ENCODE peak calls at places on chromosome 12, in ten cellular contexts. B, C, G, Q, D, W, O, H, A and S are unnamed samples.

GRCh38 chr12:95286713-95287112 is 69.1 kb downstream of the VEZT start:
- DNase-seq in O (no peak), C (no peak), D (no peak), A (no peak), Q (no peak), G (no peak), B (no peak), H (no peak), W (no peak), S (no peak)

GRCh38 chr12:13024151-13024946 is 19.8 kb upstream of the FAM234B start:
- DNase-seq in H (peak; percentile 75), O (peak; percentile 35), C (no peak), A (peak; percentile 82), D (no peak), B (no peak), G (no peak), W (peak; percentile 76), Q (no peak), S (peak; percentile 40)

GRCh38 chr12:126681676-126682075 is 1585.3 kb upstream of the TMEM132C start:
- DNase-seq in G (no peak), H (no peak), W (no peak), A (no peak), Q (no peak), O (no peak), C (no peak), B (no peak), D (no peak), S (no peak)

GRCh38 chr12:110796952-110797351 is 49.8 kb upstream of the CCDC63 start:
- DNase-seq in D (no peak), H (no peak), B (no peak), A (no peak), G (no peak), C (no peak), Q (no peak), W (no peak), O (no peak), S (no peak)

GRCh38 chr12:71092290-71092689 is 65.5 kb downstream of the TSPAN8 start:
- DNase-seq in D (no peak), G (no peak), O (no peak), W (peak; percentile 22), Q (no peak), B (no peak), C (no peak), H (peak; percentile 70), A (peak; percentile 0), S (no peak)

GRCh38 chr12:117850048-117850447 is 118.7 kb downstream of the KSR2 start:
- DNase-seq in A (peak; percentile 28), Q (no peak), W (peak; percentile 17), G (no peak), D (peak; percentile 32), C (peak; percentile 22), O (no peak), B (no peak), H (peak; percentile 54), S (peak; percentile 20)

GRCh38 chr12:1812650-1813302 is 7.6 kb upstream of the LRTM2 start:
- DNase-seq in W (no peak), H (peak; percentile 87), G (no peak), D (no peak), B (no peak), C (no peak), Q (no peak), O (no peak), A (peak; percentile 48), S (no peak)

GRCh38 chr12:25151476-25151875 is 43.5 kb downstream of the DNAI7 start:
- DNase-seq in D (no peak), Q (peak; percentile 81), O (peak; percentile 88), C (peak; percentile 22), A (peak; percentile 100), G (peak; percentile 56), B (no peak), W (peak; percentile 98), H (peak; percentile 98), S (peak; percentile 43)

GRCh38 chr12:98227162-98227561 is 288.2 kb upstream of the TMPO start:
- DNase-seq in W (no peak), B (no peak), O (no peak), G (no peak), A (peak; percentile 21), C (no peak), H (peak; percentile 44), D (no peak), Q (no peak), S (no peak)

GRCh38 chr12:58648151-58648550 is 272.2 kb downstream of the LRIG3 start:
- DNase-seq in O (no peak), G (no peak), W (no peak), H (no peak), D (no peak), B (no peak), A (no peak), Q (no peak), C (no peak), S (no peak)

GRCh38 chr12:92272301-92272964 is 126.8 kb upstream of the BTG1 start:
- DNase-seq in D (no peak), W (no peak), G (no peak), Q (no peak), A (no peak), C (no peak), B (no peak), O (no peak), H (no peak), S (no peak)

GRCh38 chr12:65827827-65828231 is 3.5 kb downstream of the HMGA2 start:
- DNase-seq in A (no peak), Q (no peak), G (no peak), W (no peak), H (no peak), C (no peak), D (no peak), O (no peak), B (no peak), S (no peak)

GRCh38 chr12:26286186-26286585 is 90.8 kb downstream of the SSPN start:
- DNase-seq in H (no peak), G (no peak), D (no peak), A (no peak), W (no peak), C (no peak), B (no peak), Q (no peak), O (no peak), S (no peak)

GRCh38 chr12:56411781-56412639 is 37.2 kb downstream of the TIMELESS start:
- DNase-seq in D (no peak), O (no peak), G (no peak), B (no peak), Q (no peak), A (no peak), H (peak; percentile 4), W (no peak), C (no peak), S (no peak)

GRCh38 chr12:22275847-22276246 is 58.7 kb downstream of the ST8SIA1 start:
- DNase-seq in G (peak; percentile 77), D (no peak), C (peak; percentile 60), A (peak; percentile 99), H (peak; percentile 95), B (no peak), Q (peak; percentile 97), W (peak; percentile 98), O (peak; percentile 99), S (peak; percentile 56)
- TF ChIP-seq CTCF in G (no peak), D (no peak), C (no peak), A (no peak), H (no peak), B (no peak), Q (no peak), W (no peak), O (no peak), S (no peak)

DNA sequence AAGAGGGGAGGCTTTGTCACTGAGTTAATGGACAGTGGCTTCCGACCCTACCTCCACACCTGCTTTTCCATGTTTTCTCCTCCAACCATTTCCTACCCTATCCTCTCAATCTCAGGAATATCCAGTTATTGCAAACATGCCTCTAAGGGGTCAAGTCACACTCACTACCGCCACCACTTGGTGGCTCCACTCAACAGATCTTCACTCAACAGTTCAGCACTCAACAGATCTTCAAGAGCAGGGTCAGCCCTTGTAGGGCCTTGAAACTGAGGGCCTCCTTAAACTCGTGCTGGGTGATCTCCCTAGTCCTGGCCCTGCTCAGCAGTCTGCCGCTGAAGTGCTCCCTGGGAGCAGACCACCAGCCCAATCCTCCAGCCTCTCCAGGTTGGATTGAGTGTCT is 14.2 kb downstream of the ZNF641 start:
- DNase-seq in H (peak; percentile 11), B (no peak), A (no peak), W (no peak), G (no peak), D (no peak), C (no peak), O (no peak), Q (no peak), S (no peak)
- TF ChIP-seq CTCF in H (peak; percentile 30), B (no peak), A (no peak), W (no peak), G (no peak), D (no peak), C (no peak), O (no peak), Q (no peak), S (no peak)

DNA sequence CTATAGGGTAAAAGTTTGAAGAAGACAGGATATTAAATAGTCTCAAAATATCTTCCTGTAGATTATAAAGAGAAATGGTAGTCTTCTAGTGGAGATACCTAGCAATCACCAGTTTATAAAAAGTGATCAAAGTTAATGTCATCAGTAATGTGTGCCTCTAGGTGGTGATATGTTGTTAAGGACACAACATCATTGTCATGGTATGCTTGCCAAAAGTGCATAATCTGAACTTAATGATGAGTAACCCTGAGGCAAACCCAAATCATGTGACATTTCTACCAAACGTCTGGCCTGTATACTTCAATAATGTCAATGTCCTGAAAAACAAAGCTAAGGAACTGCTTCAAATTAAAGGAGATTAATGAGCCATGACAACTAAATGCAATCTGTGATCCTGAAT is 214.7 kb downstream of the PHLDA1 start:
- DNase-seq in H (peak; percentile 77), O (no peak), C (no peak), B (no peak), A (peak; percentile 79), D (no peak), G (no peak), W (peak; percentile 85), Q (no peak), S (no peak)
- TF ChIP-seq CTCF in H (no peak), O (no peak), C (no peak), B (no peak), A (peak; percentile 32), D (no peak), G (no peak), W (no peak), Q (no peak), S (no peak)

GRCh38 chr12:4643747-4644146 is 5.1 kb downstream of the AKAP3 start:
- DNase-seq in O (no peak), G (no peak), D (no peak), W (no peak), H (no peak), B (no peak), C (no peak), A (no peak), Q (no peak), S (no peak)

GRCh38 chr12:4645023-4645422 is 3.8 kb downstream of the AKAP3 start:
- DNase-seq in B (no peak), W (no peak), C (no peak), Q (no peak), H (no peak), D (no peak), A (no peak), O (no peak), G (no peak), S (no peak)

GRCh38 chr12:4648499-4649357 is at the start of the genes AKAP3 and NDUFA9:
- DNase-seq in C (peak; percentile 91), O (peak; percentile 57), Q (peak; percentile 85), H (peak; percentile 90), G (peak; percentile 86), B (peak; percentile 62), W (peak; percentile 79), D (peak; percentile 79), A (peak; percentile 83), S (peak; percentile 86)

GRCh38 chr12:4649358-4649661 is 396 bp downstream of the NDUFA9 start:
- DNase-seq in C (no peak), B (no peak), D (no peak), O (no peak), Q (no peak), G (no peak), W (no peak), H (no peak), A (no peak), S (no peak)

GRCh38 chr12:4648099-4648498 is 752 bp downstream of the AKAP3 start:
- DNase-seq in C (peak; percentile 19), W (no peak), O (no peak), Q (no peak), H (peak; percentile 4), B (peak; percentile 6), G (no peak), A (no peak), D (no peak), S (peak; percentile 10)
- TF ChIP-seq CTCF in C (no peak), W (no peak), O (no peak), Q (no peak), H (no peak), B (no peak), G (no peak), A (no peak), D (no peak), S (no peak)